ENCODE peak calls at places on chromosomes 1 and 21, in four cellular contexts. T is WTC11, A is K562, C is HepG2. G is an unnamed sample.

GRCh38 chr1:16298653-16299052 is 53.6 kb downstream of the FBXO42 start:
- DNase-seq in T (no peak), A (no peak), C (no peak), G (no peak)

GRCh38 chr1:201602413-201603265 is 63.7 kb downstream of the NAV1 start:
- DNase-seq in T (no peak), A (peak), C (no peak), G (no peak)

GRCh38 chr1:203086992-203087763 is 1.4 kb upstream of the MYOG start:
- DNase-seq in T (no peak), A (no peak), C (no peak), G (no peak)

GRCh38 chr1:3459940-3460652 is 5.6 kb downstream of the ARHGEF16 start:
- DNase-seq in T (no peak), A (no peak), C (peak), G (no peak)

GRCh38 chr1:2496087-2496622 is 20.1 kb downstream of the PLCH2 start:
- DNase-seq in T (no peak), A (no peak), C (peak), G (no peak)

GRCh38 chr1:20322081-20322824 is 31.6 kb downstream of the VWA5B1 start:
- DNase-seq in T (no peak), A (no peak), C (no peak), G (no peak)

GRCh38 chr21:28992526-28993292 is at the start of gene LTN1:
- DNase-seq in T (peak), A (peak), C (peak), G (peak)

GRCh38 chr1:109626682-109627408 is 7.2 kb downstream of the AMPD2 start:
- DNase-seq in T (no peak), A (no peak), C (no peak), G (no peak)

GRCh38 chr1:159916240-159917051 is 8.9 kb downstream of the TAGLN2 start:
- DNase-seq in T (no peak), A (no peak), C (peak), G (peak)

GRCh38 chr1:34547043-34547674 is 207.7 kb upstream of the GJB5 start:
- DNase-seq in T (peak), A (no peak), C (peak), G (peak)

GRCh38 chr1:96236156-96236739 is 485.3 kb upstream of the PTBP2 start:
- DNase-seq in T (peak), A (no peak), C (peak), G (peak)

GRCh38 chr1:56710646-56711045 is 65.5 kb downstream of the PRKAA2 start:
- DNase-seq in T (no peak), A (no peak), C (no peak), G (no peak)

GRCh38 chr1:41975121-41975520 is 56.4 kb upstream of the HIVEP3 start:
- DNase-seq in T (no peak), A (no peak), C (no peak), G (peak)

GRCh38 chr21:46393941-46394818 is 64.5 kb upstream of the DIP2A start:
- DNase-seq in T (no peak), A (no peak), C (peak), G (peak)

GRCh38 chr1:41612953-41613352 is 128.5 kb upstream of the EDN2 start:
- DNase-seq in T (no peak), A (no peak), C (no peak), G (no peak)

GRCh38 chr1:207309775-207310273 is 11.7 kb upstream of the CD55 start:
- DNase-seq in T (no peak), A (peak), C (peak), G (no peak)

GRCh38 chr1:29709711-29710169 is 473.4 kb downstream of the PTPRU start:
- DNase-seq in T (no peak), A (no peak), C (no peak), G (no peak)

GRCh38 chr1:43541721-43542401 is 11.2 kb downstream of the PTPRF start:
- DNase-seq in T (no peak), A (no peak), C (peak), G (no peak)

GRCh38 chr1:224524679-224525078 is 90.1 kb upstream of the WDR26 start:
- DNase-seq in T (no peak), A (no peak), C (no peak), G (no peak)

GRCh38 chr1:162276493-162276892 is 100.2 kb downstream of the SPATA46 start:
- DNase-seq in T (no peak), A (peak), C (peak), G (peak)

GRCh38 chr1:201194046-201194445 is 3.4 kb downstream of the IGFN1 start:
- DNase-seq in T (no peak), A (no peak), C (no peak), G (no peak)

GRCh38 chr1:183163311-183163710 is 22.8 kb upstream of the LAMC2 start:
- DNase-seq in T (no peak), A (no peak), C (no peak), G (no peak)

GRCh38 chr1:19676438-19676922 is 11.8 kb downstream of the HTR6 start:
- DNase-seq in T (peak), A (peak), C (peak), G (no peak)

GRCh38 chr1:248009681-248010080 is 3.8 kb upstream of the OR2L5 start:
- DNase-seq in T (no peak), A (no peak), C (no peak), G (no peak)

GRCh38 chr1:228065543-228066347 is 16.8 kb upstream of the ARF1 start:
- DNase-seq in T (no peak), A (peak), C (no peak), G (no peak)

GRCh38 chr1:9481048-9481447 is 58.2 kb upstream of the SLC25A33 start:
- DNase-seq in T (no peak), A (no peak), C (no peak), G (peak)

GRCh38 chr1:154951901-154952657 is 3.8 kb downstream of the PBXIP1 start:
- DNase-seq in T (no peak), A (no peak), C (no peak), G (peak)

GRCh38 chr1:172795741-172796140 is 136.8 kb downstream of the FASLG start:
- DNase-seq in T (no peak), A (no peak), C (no peak), G (no peak)

GRCh38 chr1:184485731-184486723 is 99.2 kb downstream of the C1orf21 start:
- DNase-seq in T (no peak), A (no peak), C (no peak), G (no peak)

GRCh38 chr1:161071886-161072371 is 2.2 kb upstream of the ARHGAP30 start:
- DNase-seq in T (peak), A (peak), C (peak), G (peak)

GRCh38 chr1:25927541-25928265 is 21.5 kb upstream of the STMN1 start:
- DNase-seq in T (peak), A (no peak), C (no peak), G (peak)

GRCh38 chr1:206029484-206029883 is 5.8 kb upstream of the CTSE start:
- DNase-seq in T (no peak), A (no peak), C (no peak), G (no peak)

GRCh38 chr1:31244326-31244725 is 4.6 kb upstream of the NKAIN1 start:
- DNase-seq in T (no peak), A (no peak), C (no peak), G (no peak)
- TF ChIP-seq FOXJ3 in T (no peak), A (no peak), C (no peak), G (no peak)

GRCh38 chr1:118907466-118907865 is 80.7 kb downstream of the TBX15 start:
- DNase-seq in T (no peak), A (no peak), C (no peak), G (no peak)
- TF ChIP-seq FOXJ3 in T (no peak), A (no peak), C (no peak), G (no peak)

GRCh38 chr1:112729909-112730308 is 14.8 kb upstream of the PPM1J start:
- DNase-seq in T (no peak), A (no peak), C (no peak), G (no peak)

GRCh38 chr1:112731451-112731850 is 16.3 kb upstream of the PPM1J start:
- DNase-seq in T (no peak), A (no peak), C (no peak), G (no peak)

GRCh38 chr1:112737573-112737972 is 22.4 kb upstream of the PPM1J start:
- DNase-seq in T (no peak), A (no peak), C (no peak), G (no peak)

GRCh38 chr1:112735752-112736151 is 20.6 kb upstream of the PPM1J start:
- DNase-seq in T (no peak), A (no peak), C (no peak), G (no peak)
- TF ChIP-seq FOXJ3 in T (no peak), A (no peak), C (no peak), G (no peak)

GRCh38 chr1:168970945-168971799 is 135.3 kb upstream of the ATP1B1 start:
- DNase-seq in T (no peak), A (no peak), C (no peak), G (no peak)
- TF ChIP-seq FOXJ3 in T (no peak), A (no peak), C (no peak), G (no peak)

GRCh38 chr1:53580739-53581475 is 121.7 kb downstream of the DMRTB1 start:
- DNase-seq in T (no peak), A (no peak), C (no peak), G (no peak)

GRCh38 chr1:53580009-53580400 is 120.8 kb downstream of the DMRTB1 start:
- DNase-seq in T (no peak), A (no peak), C (no peak), G (no peak)

GRCh38 chr1:53578358-53578757 is 119.2 kb downstream of the DMRTB1 start:
- DNase-seq in T (no peak), A (no peak), C (no peak), G (no peak)

GRCh38 chr1:53577141-53578100 is 118.2 kb downstream of the DMRTB1 start:
- DNase-seq in T (peak), A (no peak), C (no peak), G (no peak)

GRCh38 chr1:53579221-53580008 is 120.2 kb downstream of the DMRTB1 start:
- DNase-seq in T (no peak), A (peak), C (no peak), G (no peak)
- TF ChIP-seq FOXJ3 in T (no peak), A (no peak), C (no peak), G (no peak)

GRCh38 chr1:68819190-68819829 is 322.4 kb upstream of the DEPDC1 start:
- DNase-seq in T (peak), A (no peak), C (no peak), G (peak)
- TF ChIP-seq FOXJ3 in T (no peak), A (no peak), C (no peak), G (no peak)

GRCh38 chr1:6127587-6128163 is 52.4 kb downstream of the CHD5 start:
- DNase-seq in T (peak), A (peak), C (no peak), G (peak)
- TF ChIP-seq FOXJ3 in T (no peak), A (no peak), C (no peak), G (no peak)

GRCh38 chr1:219498666-219499065 is 114.2 kb downstream of the ZC3H11B start:
- DNase-seq in T (no peak), A (no peak), C (no peak), G (no peak)

GRCh38 chr1:219505886-219506285 is 107.0 kb downstream of the ZC3H11B start:
- DNase-seq in T (no peak), A (no peak), C (no peak), G (no peak)

GRCh38 chr1:219495737-219496408 is 117.0 kb downstream of the ZC3H11B start:
- DNase-seq in T (no peak), A (no peak), C (no peak), G (no peak)

GRCh38 chr1:219503549-219503948 is 109.4 kb downstream of the ZC3H11B start:
- DNase-seq in T (no peak), A (no peak), C (no peak), G (no peak)

DNA sequence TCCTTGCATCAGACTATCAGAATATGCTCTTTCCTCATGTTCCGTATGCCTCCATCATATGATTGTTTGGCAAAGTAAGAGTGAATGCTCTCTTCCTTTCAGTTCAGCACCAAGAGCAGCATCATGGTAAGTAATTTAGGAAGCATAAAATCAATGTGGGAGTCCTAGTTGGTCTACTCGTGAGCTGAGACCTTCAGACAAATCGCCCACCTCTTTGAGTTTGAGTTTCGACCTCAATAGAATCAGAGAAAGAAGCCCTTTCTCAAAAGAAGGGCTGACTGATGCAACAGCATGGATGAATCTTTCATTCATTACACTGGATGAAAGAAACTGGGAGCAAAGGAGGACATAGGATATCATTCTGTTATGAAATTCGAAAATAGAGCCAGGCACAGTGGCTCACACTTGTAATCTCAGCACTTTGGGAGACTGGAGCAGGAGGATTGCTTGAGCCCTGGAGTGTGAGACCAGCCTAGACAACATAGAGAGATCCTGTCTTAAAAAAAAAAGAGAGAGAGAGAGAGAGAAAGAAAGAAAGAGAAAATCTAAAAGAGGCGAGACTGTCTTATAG is 112.5 kb downstream of the ZC3H11B start:
- DNase-seq in T (no peak), A (no peak), C (no peak), G (no peak)
- TF ChIP-seq FOXJ3 in T (no peak), A (no peak), C (no peak), G (no peak)

GRCh38 chr1:53471000-53471399 is 11.8 kb downstream of the DMRTB1 start:
- DNase-seq in T (no peak), A (no peak), C (no peak), G (no peak)
- TF ChIP-seq FOXJ3 in T (no peak), A (no peak), C (no peak), G (no peak)

DNA sequence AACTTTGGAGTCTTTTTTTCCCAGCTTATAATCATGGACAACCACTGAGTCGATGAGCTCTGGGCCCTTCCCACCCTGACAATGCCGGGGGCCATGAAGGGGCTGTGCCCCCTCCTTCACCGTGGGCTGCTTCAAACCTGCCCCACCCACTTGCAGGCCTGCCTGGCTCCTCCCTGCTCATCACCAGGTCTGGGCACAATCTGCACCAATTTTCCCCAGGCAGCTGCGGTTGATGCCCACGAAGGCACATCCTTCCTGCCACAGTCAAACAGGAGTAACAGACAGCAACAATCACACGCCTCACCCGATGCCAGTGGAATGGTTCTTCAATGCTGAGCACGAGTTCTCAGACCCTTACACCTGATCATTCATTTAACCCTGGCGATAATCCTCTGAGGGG is 18.9 kb downstream of the PGLYRP3 start:
- DNase-seq in T (no peak), A (no peak), C (no peak), G (no peak)
- TF ChIP-seq FOXJ3 in T (no peak), A (no peak), C (no peak), G (no peak)

G was measured in SK-N-SH.